ENCODE peak calls at places on chromosomes 13 and 19, in four cellular contexts. X is testis, A is fibroblast of lung, W is OCI-LY7. V is an unnamed sample.

GRCh38 chr13:50222569-50223332 is 207.5 kb downstream of the KCNRG start:
- DNase-seq in X (peak; percentile 51), A (peak; percentile 77), W (no peak), V (peak; percentile 95)

GRCh38 chr19:31503211-31503610 is 154.0 kb upstream of the TSHZ3 start:
- DNase-seq in X (no peak), A (no peak), W (no peak), V (no peak)

GRCh38 chr13:49635599-49636433 is 7.5 kb downstream of the ARL11 start:
- DNase-seq in X (no peak), A (peak; percentile 69), W (no peak), V (peak; percentile 72)

GRCh38 chr13:42967660-42968059 is 24.4 kb downstream of the EPSTI1 start:
- DNase-seq in X (no peak), A (no peak), W (no peak), V (no peak)

GRCh38 chr13:25844559-25845434 is 207.0 kb downstream of the SHISA2 start:
- DNase-seq in X (no peak), A (peak; percentile 66), W (no peak), V (no peak)

GRCh38 chr13:40780822-40781401 is 8.5 kb upstream of the SLC25A15 start:
- DNase-seq in X (no peak), A (peak; percentile 37), W (peak; percentile 51), V (no peak)

GRCh38 chr19:39871886-39872866 is 26.0 kb upstream of the FBL start:
- DNase-seq in X (no peak), A (no peak), W (no peak), V (no peak)

GRCh38 chr13:59356607-59357006 is 807.1 kb downstream of the DIAPH3 start:
- DNase-seq in X (peak; percentile 77), A (peak; percentile 55), W (no peak), V (peak; percentile 4)

GRCh38 chr19:49696865-49697264 is 5.9 kb downstream of the CPT1C start:
- DNase-seq in X (no peak), A (no peak), W (no peak), V (no peak)

GRCh38 chr19:44628793-44629192 is 14.9 kb upstream of the PVR start:
- DNase-seq in X (no peak), A (no peak), W (no peak), V (no peak)

GRCh38 chr19:11494634-11495285 is 10.9 kb downstream of the ZNF653 start:
- DNase-seq in X (peak; percentile 51), A (no peak), W (no peak), V (no peak)

GRCh38 chr13:111846396-111847174 is 220.4 kb upstream of the SOX1 start:
- DNase-seq in X (no peak), A (no peak), W (no peak), V (no peak)

GRCh38 chr19:37893845-37894575 is 12.4 kb downstream of the WDR87 start:
- DNase-seq in X (no peak), A (no peak), W (no peak), V (no peak)

GRCh38 chr13:82606008-82606407 is 1276.3 kb downstream of the SLITRK1 start:
- DNase-seq in X (no peak), A (no peak), W (no peak), V (no peak)

GRCh38 chr19:28961772-28962500 is 251.0 kb downstream of the UQCRFS1 start:
- DNase-seq in X (no peak), A (peak; percentile 14), W (no peak), V (peak; percentile 48)

GRCh38 chr19:14770944-14771839 is 7.2 kb downstream of the ADGRE2 start:
- DNase-seq in X (no peak), A (no peak), W (peak; percentile 20), V (no peak)

GRCh38 chr13:113969973-113970611 is 3.8 kb downstream of the C13orf46 start:
- DNase-seq in X (no peak), A (no peak), W (no peak), V (no peak)

GRCh38 chr13:19184176-19184575 is 2.6 kb upstream of the TUBA3C start:
- DNase-seq in X (peak; percentile 13), A (no peak), W (no peak), V (no peak)

GRCh38 chr13:53201454-53202225 is 173.0 kb downstream of the OLFM4 start:
- DNase-seq in X (peak; percentile 51), A (no peak), W (no peak), V (no peak)

GRCh38 chr13:76053181-76053580 is 417.1 kb downstream of the LMO7 start:
- DNase-seq in X (no peak), A (no peak), W (no peak), V (no peak)

GRCh38 chr19:47324502-47324901 is 7.5 kb upstream of the C5AR2 start:
- DNase-seq in X (no peak), A (no peak), W (no peak), V (no peak)

GRCh38 chr13:26061947-26062346 is 10.1 kb upstream of the SHISA2 start:
- DNase-seq in X (no peak), A (peak; percentile 93), W (no peak), V (peak; percentile 33)

GRCh38 chr19:32671883-32672282 is 3.1 kb downstream of the ANKRD27 start:
- DNase-seq in X (no peak), A (peak; percentile 51), W (no peak), V (no peak)

GRCh38 chr13:114146629-114147028 is 14.2 kb upstream of the RASA3 start:
- DNase-seq in X (no peak), A (no peak), W (no peak), V (no peak)

GRCh38 chr13:104809483-104809882 is 1726.0 kb downstream of the EFNB2 start:
- DNase-seq in X (no peak), A (peak; percentile 45), W (no peak), V (peak; percentile 0)

GRCh38 chr13:104773775-104774174 is 1707.6 kb upstream of the SLC10A2 start:
- DNase-seq in X (no peak), A (peak; percentile 55), W (peak; percentile 20), V (peak; percentile 54)

GRCh38 chr13:71018544-71018943 is 848.5 kb downstream of the DACH1 start:
- DNase-seq in X (no peak), A (no peak), W (no peak), V (no peak)

GRCh38 chr19:8240274-8241229 is 31.4 kb downstream of the CERS4 start:
- DNase-seq in X (peak; percentile 95), A (peak; percentile 97), W (peak; percentile 60), V (peak; percentile 93)

GRCh38 chr13:50129923-50130685 is 114.9 kb downstream of the KCNRG start:
- DNase-seq in X (no peak), A (peak; percentile 35), W (peak; percentile 65), V (peak; percentile 48)

GRCh38 chr13:51849145-51850101 is 4.4 kb upstream of the TMEM272 start:
- DNase-seq in X (peak; percentile 45), A (peak; percentile 48), W (peak; percentile 62), V (peak; percentile 18)

GRCh38 chr19:38556521-38557174 is 61.1 kb downstream of the MAP4K1 start:
- DNase-seq in X (no peak), A (no peak), W (peak; percentile 54), V (no peak)

GRCh38 chr13:110559986-110560385 is 1.5 kb downstream of the RAB20 start:
- DNase-seq in X (no peak), A (no peak), W (no peak), V (no peak)

GRCh38 chr19:2274937-2275535 is 6.9 kb downstream of the PEAK3 start:
- DNase-seq in X (peak; percentile 77), A (peak; percentile 53), W (peak; percentile 62), V (peak; percentile 76)

DNA sequence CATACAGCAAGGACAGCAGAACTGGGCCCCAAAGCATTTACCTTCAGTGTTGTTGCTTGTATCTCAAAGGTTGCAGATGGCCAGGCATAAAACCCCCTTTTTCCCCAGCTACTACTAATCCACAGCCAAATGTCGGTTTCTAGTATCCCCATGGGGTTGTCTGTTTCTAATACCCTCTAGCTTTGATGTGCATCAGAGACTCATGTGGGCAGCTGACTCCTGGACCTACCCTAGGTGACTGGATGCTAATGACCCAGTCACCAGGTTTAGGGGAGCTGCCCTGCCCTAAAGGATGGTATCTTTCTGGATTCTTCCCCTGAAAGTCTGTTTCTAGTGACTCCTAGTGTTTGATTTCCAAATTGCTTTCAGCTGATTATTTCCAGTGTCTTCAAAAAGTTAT is 23.9 kb downstream of the TJP3 start:
- DNase-seq in X (no peak), A (no peak), W (no peak), V (no peak)
- TF ChIP-seq CTCF in X (no peak), A (no peak), W (peak; percentile 27), V (no peak)

GRCh38 chr19:18420931-18421330 is 1.7 kb downstream of the SSBP4 start:
- DNase-seq in X (no peak), A (no peak), W (no peak), V (no peak)
- H3K4me3 ChIP-seq in X (no peak overlapping the region), A (peak overlapping the region; percentile 48), W (peak overlapping the region; percentile 76), V (peak overlapping the region; percentile 66)

GRCh38 chr13:24323739-24324075 is 14.3 kb downstream of the C1QTNF9 start:
- DNase-seq in X (no peak), A (no peak), W (no peak), V (no peak)
- TF ChIP-seq CTCF in X (no peak), A (no peak), W (no peak), V (no peak)

GRCh38 chr19:43544077-43544476 is 11.1 kb downstream of the ZNF575 start:
- DNase-seq in X (no peak), A (no peak), W (no peak), V (no peak)

GRCh38 chr19:43548706-43549105 is 15.7 kb downstream of the ZNF575 start:
- DNase-seq in X (no peak), A (no peak), W (no peak), V (no peak)

GRCh38 chr19:43545276-43545675 is 12.3 kb downstream of the ZNF575 start:
- DNase-seq in X (no peak), A (no peak), W (no peak), V (no peak)

GRCh38 chr19:43546581-43546980 is 13.6 kb downstream of the ZNF575 start:
- DNase-seq in X (no peak), A (no peak), W (no peak), V (no peak)

GRCh38 chr19:43545981-43546380 is 13.0 kb downstream of the ZNF575 start:
- DNase-seq in X (no peak), A (no peak), W (no peak), V (no peak)
- H3K4me3 ChIP-seq in X (no peak overlapping the region), A (no peak overlapping the region), W (no peak overlapping the region), V (no peak overlapping the region)

GRCh38 chr13:78131811-78132210 is 213.2 kb upstream of the EDNRB start:
- DNase-seq in X (no peak), A (no peak), W (no peak), V (peak; percentile 22)
- TF ChIP-seq CTCF in X (no peak), A (peak; percentile 51), W (peak; percentile 73), V (peak; percentile 48)

V was measured in fibroblast of mammary gland.